ENCODE peak calls at places on chromosomes 3 and 15, in five cellular contexts. C is bronchial epithelial cell; J is endothelial cell of umbilical vein; N is stimulated activated CD4-positive, alpha-beta T cell treated with anti-CD3 and anti-CD28 coated beads, Interleukin-4, amount 100 ng/mL, for 1 hour; S is HT1080. L is an unnamed sample.

GRCh38 chr3:24305795-24306467 is 188.7 kb downstream of the THRB start:
- DNase-seq in C (no peak), J (no peak), N (no peak), S (peak; percentile 30), L (no peak)

GRCh38 chr3:52052831-52053306 is 3.5 kb downstream of the DUSP7 start:
- DNase-seq in C (peak; percentile 70), J (peak; percentile 86), N (peak; percentile 16), S (peak; percentile 91), L (peak; percentile 47)

GRCh38 chr3:99929409-99930139 is 111.9 kb downstream of the CMSS1 start:
- DNase-seq in C (peak; percentile 61), J (no peak), N (no peak), S (peak; percentile 24), L (peak; percentile 71)

GRCh38 chr3:178536271-178537079 is at the start of gene KCNMB2:
- DNase-seq in C (no peak), J (peak; percentile 32), N (no peak), S (no peak), L (no peak)

GRCh38 chr3:101722394-101723173 is 1.8 kb upstream of the CEP97 start:
- DNase-seq in C (no peak), J (no peak), N (no peak), S (no peak), L (no peak)

GRCh38 chr3:173467501-173467900 is 70.0 kb downstream of the NLGN1 start:
- DNase-seq in C (peak; percentile 75), J (peak; percentile 7), N (no peak), S (no peak), L (peak; percentile 1)

GRCh38 chr15:80081390-80081789 is 21.9 kb downstream of the ZFAND6 start:
- DNase-seq in C (no peak), J (no peak), N (no peak), S (no peak), L (no peak)

GRCh38 chr3:189621948-189622603 is 9.1 kb upstream of the TP63 start:
- DNase-seq in C (peak; percentile 10), J (no peak), N (no peak), S (no peak), L (no peak)

GRCh38 chr15:29309139-29309538 is 39.5 kb upstream of the NSMCE3 start:
- DNase-seq in C (no peak), J (no peak), N (no peak), S (no peak), L (no peak)

GRCh38 chr15:68080783-68081182 is 26.7 kb downstream of the PIAS1 start:
- DNase-seq in C (peak; percentile 19), J (no peak), N (no peak), S (no peak), L (no peak)

GRCh38 chr15:81107889-81108288 is 26.2 kb upstream of the CFAP161 start:
- DNase-seq in C (no peak), J (peak; percentile 13), N (no peak), S (no peak), L (no peak)

GRCh38 chr15:78716651-78717050 is 75.6 kb upstream of the CHRNB4 start:
- DNase-seq in C (peak; percentile 55), J (no peak), N (no peak), S (no peak), L (no peak)

GRCh38 chr3:42340466-42340865 is 69.9 kb downstream of the LYZL4 start:
- DNase-seq in C (no peak), J (no peak), N (no peak), S (no peak), L (peak; percentile 14)

GRCh38 chr3:133361011-133361410 is 38.8 kb upstream of the BFSP2 start:
- DNase-seq in C (peak; percentile 66), J (no peak), N (no peak), S (no peak), L (no peak)

GRCh38 chr3:194273396-194274310 is 77.5 kb downstream of the CPN2 start:
- DNase-seq in C (no peak), J (no peak), N (no peak), S (no peak), L (no peak)

GRCh38 chr3:142118911-142119310 is 30.4 kb downstream of the TFDP2 start:
- DNase-seq in C (no peak), J (no peak), N (no peak), S (no peak), L (no peak)

GRCh38 chr3:45942051-45942825 is 1.0 kb upstream of the CXCR6 start:
- DNase-seq in C (no peak), J (peak; percentile 24), N (no peak), S (no peak), L (no peak)

GRCh38 chr15:101458908-101459578 is 30.5 kb downstream of the PCSK6 start:
- DNase-seq in C (no peak), J (no peak), N (no peak), S (no peak), L (no peak)

GRCh38 chr3:97686258-97686657 is 78.3 kb upstream of the ARL6 start:
- DNase-seq in C (no peak), J (no peak), N (no peak), S (no peak), L (no peak)

GRCh38 chr15:98717942-98718341 is 69.6 kb downstream of the IGF1R start:
- DNase-seq in C (no peak), J (no peak), N (no peak), S (no peak), L (no peak)

GRCh38 chr15:31258260-31258659 is 68.4 kb upstream of the KLF13 start:
- DNase-seq in C (no peak), J (no peak), N (no peak), S (no peak), L (no peak)

GRCh38 chr3:61991706-61992105 is 381.6 kb downstream of the FEZF2 start:
- DNase-seq in C (no peak), J (no peak), N (no peak), S (no peak), L (no peak)

L was measured in RWPE1.